ENCODE peak calls at places on chromosomes 16 and 17, in four cellular contexts. Z is prostate gland, I is H1, V is endothelial cell of umbilical vein. H is an unnamed sample.

GRCh38 chr17:44363613-44364159 is at the start of gene FAM171A2:
- DNase-seq in Z (no peak), I (no peak), V (peak), H (no peak)

GRCh38 chr17:44865921-44866320 is 18.2 kb downstream of the HIGD1B start:
- DNase-seq in Z (no peak), I (no peak), V (no peak), H (no peak)

GRCh38 chr17:72567774-72568173 is 447.0 kb downstream of the SOX9 start:
- DNase-seq in Z (no peak), I (no peak), V (no peak), H (no peak)

GRCh38 chr16:81733295-81733694 is 45.8 kb upstream of the PLCG2 start:
- DNase-seq in Z (no peak), I (no peak), V (no peak), H (no peak)

GRCh38 chr16:15509593-15510520 is 75.5 kb downstream of the BMERB1 start:
- DNase-seq in Z (no peak), I (peak), V (no peak), H (no peak)

GRCh38 chr17:65975878-65976277 is 216.1 kb downstream of the CEP112 start:
- DNase-seq in Z (no peak), I (no peak), V (no peak), H (no peak)

GRCh38 chr17:75059369-75060345 is 12.6 kb downstream of the KCTD2 start:
- DNase-seq in Z (peak), I (no peak), V (peak), H (no peak)

GRCh38 chr17:652310-652709 is 62.3 kb downstream of the VPS53 start:
- DNase-seq in Z (no peak), I (no peak), V (no peak), H (peak)

GRCh38 chr16:4402439-4403132 is 13.8 kb downstream of the CORO7 start:
- DNase-seq in Z (peak), I (no peak), V (peak), H (peak)

GRCh38 chr17:38925263-38925995 is at the start of gene LASP1NB:
- DNase-seq in Z (no peak), I (no peak), V (no peak), H (no peak)

GRCh38 chr16:70789231-70789926 is 11.6 kb downstream of the VAC14 start:
- DNase-seq in Z (no peak), I (no peak), V (no peak), H (peak)

GRCh38 chr16:27083861-27084261 is 17.1 kb downstream of the C16orf82 start:
- DNase-seq in Z (no peak), I (no peak), V (no peak), H (no peak)

GRCh38 chr17:6398955-6399354 is 36.0 kb downstream of the AIPL1 start:
- DNase-seq in Z (no peak), I (no peak), V (no peak), H (no peak)

GRCh38 chr16:85162478-85163277 is 50.4 kb upstream of the CIBAR2 start:
- DNase-seq in Z (no peak), I (no peak), V (peak), H (no peak)

GRCh38 chr17:42647778-42648177 is 11.3 kb upstream of the TUBG2 start:
- DNase-seq in Z (no peak), I (no peak), V (no peak), H (no peak)

GRCh38 chr17:45087496-45087975 is 26.4 kb downstream of the NMT1 start:
- DNase-seq in Z (peak), I (no peak), V (no peak), H (no peak)

GRCh38 chr17:47875011-47875471 is 21.0 kb upstream of the SP2 start:
- DNase-seq in Z (no peak), I (no peak), V (no peak), H (no peak)

GRCh38 chr17:74812109-74812864 is 36.1 kb upstream of the NAT9 start:
- DNase-seq in Z (no peak), I (no peak), V (no peak), H (no peak)

GRCh38 chr16:22417019-22417418 is 42.6 kb upstream of the CDR2 start:
- DNase-seq in Z (no peak), I (no peak), V (no peak), H (no peak)

GRCh38 chr17:44310188-44310587 is 1.8 kb downstream of the RUNDC3A start:
- DNase-seq in Z (no peak), I (no peak), V (no peak), H (no peak)

DNA sequence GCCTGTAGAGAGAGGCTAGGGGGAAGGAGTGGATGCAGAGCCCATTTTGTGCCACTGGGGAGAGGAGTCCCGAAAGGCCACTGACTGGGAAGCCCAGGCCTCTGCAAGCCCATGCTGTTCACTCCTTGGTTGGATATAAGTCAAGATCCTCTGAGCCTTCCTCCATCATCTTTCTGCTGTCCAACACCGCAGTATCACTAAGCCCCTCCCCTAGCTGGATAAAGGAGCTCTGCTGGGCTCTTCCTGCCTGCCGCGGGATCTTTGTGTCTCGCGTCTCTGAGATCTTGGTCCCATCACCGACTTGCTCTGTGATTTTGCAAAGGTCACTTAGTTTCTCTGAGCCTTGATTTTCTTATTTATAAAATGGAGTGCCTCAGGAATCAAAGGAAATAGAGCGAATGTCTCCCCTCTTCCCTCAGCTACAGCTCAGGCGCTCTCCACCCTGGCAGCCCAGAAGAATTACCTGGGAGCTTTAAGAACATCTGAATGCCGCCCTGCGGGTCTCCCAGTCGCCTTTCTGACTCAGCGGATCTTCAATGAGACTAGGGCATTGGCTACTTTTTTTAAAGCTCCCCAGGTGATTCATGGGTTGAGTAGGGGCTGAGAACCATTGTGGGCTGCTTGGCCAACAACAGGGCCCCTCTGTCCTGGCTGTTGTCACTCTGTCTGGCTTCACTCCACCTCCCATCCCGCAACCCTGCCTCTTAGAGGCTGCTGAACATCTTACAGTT is 25.2 kb upstream of the TMEM220 start:
- DNase-seq in Z (no peak), I (no peak), V (no peak), H (no peak)
- H3K27ac ChIP-seq in Z (no peak), I (peak), V (no peak), H (peak)

GRCh38 chr16:90047714-90048346 is 28.6 kb upstream of the DBNDD1 start:
- DNase-seq in Z (no peak), I (no peak), V (no peak), H (no peak)
- H3K4me3 ChIP-seq in Z (peak), I (peak), V (peak), H (peak)

GRCh38 chr17:37360632-37361031 is 15.2 kb upstream of the C17orf78 start:
- DNase-seq in Z (no peak), I (no peak), V (no peak), H (no peak)

GRCh38 chr17:37359682-37360188 is 16.1 kb upstream of the C17orf78 start:
- DNase-seq in Z (no peak), I (no peak), V (no peak), H (peak)

GRCh38 chr17:37358098-37358829 is 17.5 kb upstream of the C17orf78 start:
- DNase-seq in Z (peak), I (peak), V (peak), H (peak)

GRCh38 chr17:37361543-37361942 is 14.2 kb upstream of the C17orf78 start:
- DNase-seq in Z (peak), I (no peak), V (no peak), H (peak)

DNA sequence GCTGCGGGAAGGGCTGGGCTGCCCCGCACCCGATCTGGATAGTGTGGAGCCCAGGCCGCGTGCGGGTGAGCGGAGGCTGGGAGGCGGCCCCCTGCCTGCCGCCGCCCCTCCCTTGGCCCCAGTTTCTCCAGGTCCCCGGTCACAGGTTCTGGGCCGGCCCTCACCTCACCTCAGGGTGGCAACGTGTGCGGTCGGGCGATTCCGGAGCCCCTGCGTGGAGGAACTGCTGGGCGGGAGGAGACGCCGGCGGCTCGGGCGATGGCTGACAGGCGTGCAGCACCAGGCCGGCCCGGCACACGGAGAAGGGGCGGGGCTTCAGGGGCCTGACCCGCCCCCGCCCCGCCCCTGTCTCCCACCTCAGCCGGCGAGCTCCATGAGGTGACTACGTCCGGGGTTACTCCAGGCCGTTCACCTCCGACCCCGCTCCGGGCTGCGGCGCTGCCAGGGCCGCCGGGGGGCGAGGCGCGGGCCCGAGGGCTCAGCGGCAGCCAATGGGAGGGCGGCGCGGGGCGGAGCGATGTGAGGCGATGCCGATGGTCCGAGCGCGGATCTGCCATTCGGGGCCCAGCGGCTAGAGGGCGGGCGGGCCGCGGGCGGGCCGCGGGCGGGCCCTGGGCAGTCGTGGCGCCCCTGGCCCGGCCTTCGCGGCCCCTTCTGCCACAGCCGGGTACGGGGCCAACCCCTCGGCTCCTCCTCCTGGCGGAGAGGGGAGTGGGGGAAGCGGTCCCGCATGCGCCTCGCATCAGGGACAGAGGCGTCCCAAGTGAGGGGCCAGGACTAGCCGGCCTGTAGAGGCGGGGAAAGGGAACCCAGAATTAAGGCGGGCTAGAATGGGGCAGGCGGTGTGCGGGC is 16.7 kb upstream of the C17orf78 start:
- DNase-seq in Z (peak), I (peak), V (peak), H (peak)
- TF ChIP-seq POLR2AphosphoS5 in Z (no peak), I (peak), V (no peak), H (peak)

GRCh38 chr17:68763551-68763950 is 162.4 kb upstream of the FAM20A start:
- DNase-seq in Z (no peak), I (no peak), V (no peak), H (no peak)

GRCh38 chr17:68759002-68759342 is 157.8 kb upstream of the FAM20A start:
- DNase-seq in Z (no peak), I (no peak), V (no peak), H (no peak)

GRCh38 chr17:68760141-68760475 is 158.9 kb upstream of the FAM20A start:
- DNase-seq in Z (no peak), I (no peak), V (no peak), H (no peak)

GRCh38 chr17:68762911-68763310 is 161.7 kb upstream of the FAM20A start:
- DNase-seq in Z (no peak), I (no peak), V (no peak), H (no peak)

GRCh38 chr17:68759343-68760140 is 158.4 kb upstream of the FAM20A start:
- DNase-seq in Z (peak), I (peak), V (peak), H (peak)
- H3K27ac ChIP-seq in Z (peak), I (peak), V (peak), H (peak)